ENCODE peak calls at places on chromosomes 4 and X, in six cellular contexts. T is GM12865, B is choroid plexus epithelial cell, O is PC-3, G is A549, E is epithelial cell of esophagus. S is an unnamed sample.

GRCh38 chrX:103918050-103918449 is 44.4 kb upstream of the TMSB15B start:
- DNase-seq in T (peak), B (peak), O (peak), G (peak), E (peak), S (peak)

GRCh38 chrX:153804100-153804595 is 9.7 kb downstream of the SSR4 start:
- DNase-seq in T (no peak), B (no peak), O (no peak), G (no peak), E (no peak), S (no peak)

GRCh38 chr4:80307774-80308465 is 27.6 kb upstream of the CFAP299 start:
- DNase-seq in T (no peak), B (peak), O (peak), G (no peak), E (peak), S (no peak)

GRCh38 chr4:8188085-8188484 is 11.0 kb upstream of the SH3TC1 start:
- DNase-seq in T (no peak), B (no peak), O (peak), G (peak), E (peak), S (no peak)

GRCh38 chrX:22095306-22095705 is 63.2 kb downstream of the PHEX start:
- DNase-seq in T (no peak), B (peak), O (no peak), G (no peak), E (no peak), S (peak)

GRCh38 chr4:4971796-4972195 is 47.5 kb downstream of the CYTL1 start:
- DNase-seq in T (no peak), B (no peak), O (no peak), G (no peak), E (no peak), S (no peak)

GRCh38 chrX:47191331-47191730 is 2.3 kb upstream of the UBA1 start:
- DNase-seq in T (peak), B (peak), O (peak), G (no peak), E (peak), S (peak)

GRCh38 chr4:75498041-75498440 is 16.2 kb downstream of the RCHY1 start:
- DNase-seq in T (no peak), B (no peak), O (no peak), G (no peak), E (no peak), S (no peak)

GRCh38 chr4:140004580-140005314 is 149.2 kb downstream of the MAML3 start:
- DNase-seq in T (no peak), B (peak), O (peak), G (no peak), E (peak), S (no peak)

GRCh38 chr4:8362483-8362882 is 78.0 kb downstream of the ACOX3 start:
- DNase-seq in T (no peak), B (no peak), O (peak), G (no peak), E (peak), S (no peak)

DNA sequence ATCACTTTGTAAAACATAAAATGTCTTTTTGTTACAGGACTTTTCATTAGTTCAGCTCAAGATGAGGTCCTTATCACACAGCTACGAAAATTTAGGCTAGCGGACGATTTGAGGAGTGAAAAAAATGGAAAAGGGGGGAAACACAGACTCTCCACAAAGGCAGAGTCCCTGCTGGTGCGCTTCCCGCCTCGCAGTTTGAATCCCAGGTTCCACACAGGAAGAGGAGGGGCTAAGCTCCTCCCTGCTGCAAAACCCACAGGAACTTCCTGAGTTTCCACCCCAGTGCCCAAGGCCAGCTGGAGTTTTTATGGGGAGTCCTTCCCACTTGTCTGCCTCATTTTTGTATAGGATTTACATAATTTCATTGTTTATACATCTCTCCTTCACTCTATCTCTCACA is 11.2 kb downstream of the ADAM29 start:
- DNase-seq in T (peak), B (no peak), O (no peak), G (no peak), E (no peak), S (no peak)
- H3K4me3 ChIP-seq in T (peak), B (no peak), O (no peak), G (no peak), E (no peak), S (no peak)

GRCh38 chrX:112841820-112842157 is 1.2 kb upstream of the AMOT start:
- DNase-seq in T (no peak), B (no peak), O (no peak), G (no peak), E (no peak), S (no peak)
- H3K4me3 ChIP-seq in T (no peak), B (peak), O (peak), G (peak), E (peak), S (no peak)

GRCh38 chr4:13546374-13546854 is 2.1 kb upstream of the NKX3-2 start:
- DNase-seq in T (no peak), B (no peak), O (no peak), G (no peak), E (no peak), S (no peak)

GRCh38 chr4:13546855-13547562 is 2.7 kb upstream of the NKX3-2 start:
- DNase-seq in T (peak), B (no peak), O (no peak), G (no peak), E (peak), S (peak)

GRCh38 chr4:13548059-13548983 is 4.0 kb upstream of the NKX3-2 start:
- DNase-seq in T (no peak), B (no peak), O (peak), G (no peak), E (peak), S (no peak)

GRCh38 chr4:13548984-13549546 is 4.8 kb upstream of the NKX3-2 start:
- DNase-seq in T (peak), B (peak), O (peak), G (peak), E (peak), S (peak)

DNA sequence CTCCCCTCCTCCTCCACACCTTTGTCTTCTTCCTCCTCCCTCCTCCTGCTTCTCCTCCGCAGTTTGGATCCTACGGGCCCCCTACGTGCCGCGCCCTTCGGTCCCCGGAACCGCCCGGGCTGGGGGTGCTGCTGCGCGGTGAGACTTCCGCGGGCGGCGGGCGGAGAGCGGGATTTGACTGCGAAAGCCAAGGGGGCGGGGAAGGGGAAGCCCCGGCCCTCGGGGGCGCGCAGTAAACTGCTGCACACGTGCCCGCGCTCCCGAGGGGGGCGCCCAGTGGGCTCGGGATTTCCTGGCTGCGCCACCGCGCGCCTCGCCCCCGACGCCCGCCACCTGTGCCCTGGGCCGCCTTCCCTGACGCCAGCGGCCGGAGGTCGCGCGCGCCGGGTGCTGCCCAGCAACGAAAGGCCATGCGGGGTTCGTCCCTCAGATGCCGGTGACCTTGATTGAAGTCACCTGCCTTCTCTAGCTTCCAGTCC is 3.3 kb upstream of the NKX3-2 start:
- DNase-seq in T (peak), B (no peak), O (no peak), G (no peak), E (no peak), S (peak)
- H3K4me3 ChIP-seq in T (peak), B (no peak), O (peak), G (peak), E (peak), S (peak)

DNA sequence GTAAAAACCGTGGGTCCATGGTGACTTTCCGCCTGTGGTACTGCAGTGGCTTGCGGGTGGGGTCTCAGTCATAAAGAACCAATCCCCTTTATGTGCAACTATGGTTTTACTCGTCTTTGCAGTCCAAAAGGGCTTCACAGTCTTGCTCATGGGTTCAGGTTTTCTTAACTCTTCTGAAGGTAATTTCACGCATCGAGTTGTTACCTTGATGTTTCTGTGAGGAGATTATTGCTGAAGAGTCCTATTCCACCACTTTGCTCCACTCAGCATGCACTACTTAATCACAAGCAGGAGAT is 41.5 kb downstream of the F8 start:
- DNase-seq in T (no peak), B (no peak), O (no peak), G (no peak), E (no peak), S (no peak)
- H3K4me3 ChIP-seq in T (no peak), B (peak), O (peak), G (peak), E (no peak), S (no peak)

GRCh38 chrX:109485470-109486340 is 3.8 kb upstream of the GUCY2F start:
- DNase-seq in T (peak), B (peak), O (peak), G (peak), E (peak), S (peak)

GRCh38 chrX:109481986-109482385 is at the start of gene GUCY2F:
- DNase-seq in T (no peak), B (no peak), O (no peak), G (no peak), E (no peak), S (no peak)

GRCh38 chrX:109484886-109485285 is 3.0 kb upstream of the GUCY2F start:
- DNase-seq in T (no peak), B (no peak), O (no peak), G (no peak), E (peak), S (no peak)

GRCh38 chrX:109489174-109489573 is 7.3 kb upstream of the GUCY2F start:
- DNase-seq in T (no peak), B (no peak), O (no peak), G (no peak), E (no peak), S (no peak)

GRCh38 chrX:109487640-109488039 is 5.8 kb upstream of the GUCY2F start:
- DNase-seq in T (peak), B (no peak), O (no peak), G (no peak), E (no peak), S (no peak)
- H3K4me3 ChIP-seq in T (no peak), B (no peak), O (no peak), G (no peak), E (no peak), S (no peak)

GRCh38 chr4:104971458-104971857 is 175.2 kb upstream of the TET2 start:
- DNase-seq in T (no peak), B (no peak), O (peak), G (no peak), E (peak), S (no peak)
- H3K4me3 ChIP-seq in T (no peak), B (no peak), O (peak), G (no peak), E (no peak), S (no peak)

DNA sequence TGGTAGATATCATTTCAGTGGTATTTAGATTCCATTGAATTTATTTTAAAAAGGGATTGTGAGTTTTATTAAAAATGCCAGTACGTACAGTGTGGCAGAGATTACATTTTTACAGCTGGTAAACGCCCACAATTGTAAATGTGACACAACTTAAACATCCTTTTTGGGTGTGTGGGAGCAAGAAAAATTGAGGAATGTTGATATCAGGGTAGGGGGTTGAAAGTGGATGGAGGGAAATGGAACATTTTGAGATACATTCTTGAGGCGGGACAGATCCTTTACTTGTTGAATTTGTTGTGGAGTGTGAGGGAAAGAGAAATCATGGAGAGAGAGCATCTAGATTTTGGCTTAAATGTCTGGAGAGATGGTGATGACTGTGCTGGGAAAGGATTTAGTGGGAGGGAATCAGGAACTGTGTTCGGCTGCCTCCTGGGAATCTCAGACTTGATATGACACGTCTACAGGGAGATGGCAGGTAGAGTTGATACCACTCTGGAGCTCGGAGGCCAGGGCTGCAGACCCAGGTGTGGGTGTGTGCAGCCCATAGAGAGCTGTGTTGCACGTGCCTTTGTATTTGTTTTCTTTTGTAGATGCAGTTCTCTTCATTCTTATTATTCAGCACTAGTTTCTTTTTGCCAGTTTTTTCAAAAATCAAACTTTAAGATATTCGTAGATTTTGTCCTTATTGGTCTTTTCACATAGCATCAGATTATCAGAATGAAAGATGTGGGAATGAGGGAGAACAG is 10.8 kb downstream of the TMEM131L start:
- DNase-seq in T (no peak), B (no peak), O (no peak), G (no peak), E (peak), S (no peak)
- H3K4me3 ChIP-seq in T (peak), B (no peak), O (no peak), G (no peak), E (no peak), S (no peak)

S was measured in transverse colon.